ENCODE peak calls at places on chromosomes 7 and 10, in six cellular contexts. V is endothelial cell of umbilical vein, S is HCT116, I is hepatocyte, D is fibroblast of lung, N is heart right ventricle. Q is an unnamed sample.
A peak's percentile ranks its signal among the peaks of the same experiment; 100 is the strongest.

GRCh38 chr7:23956769-23957556 is 246.9 kb downstream of the STK31 start:
- DNase-seq in N (no peak), S (no peak), D (peak; percentile 15), V (no peak), I (peak; percentile 26), Q (no peak)

GRCh38 chr7:37921340-37921805 is 933 bp downstream of the EPDR1 start:
- DNase-seq in D (peak; percentile 56), V (no peak), I (peak; percentile 50), S (no peak), N (no peak), Q (peak; percentile 63)

GRCh38 chr10:126456632-126457031 is 68.4 kb upstream of the ADAM12 start:
- DNase-seq in N (no peak), V (no peak), D (no peak), I (no peak), S (no peak), Q (no peak)

GRCh38 chr7:28591725-28592331 is 179.5 kb downstream of the CREB5 start:
- DNase-seq in D (no peak), V (no peak), S (no peak), N (no peak), I (no peak), Q (no peak)

GRCh38 chr7:116998567-116998966 is 45.3 kb downstream of the ST7 start:
- DNase-seq in N (no peak), I (no peak), S (no peak), D (peak; percentile 40), V (no peak), Q (no peak)

GRCh38 chr7:74216361-74216761 is 6.6 kb downstream of the LAT2 start:
- DNase-seq in I (no peak), S (no peak), V (no peak), D (no peak), N (no peak), Q (no peak)

GRCh38 chr10:121880842-121881423 is 46.9 kb downstream of the ATE1 start:
- DNase-seq in I (no peak), D (no peak), N (no peak), S (no peak), V (peak; percentile 2), Q (no peak)

GRCh38 chr7:14542624-14543023 is 359.9 kb downstream of the DGKB start:
- DNase-seq in V (no peak), D (no peak), S (no peak), I (no peak), N (no peak), Q (no peak)

GRCh38 chr10:21969326-21970287 is 33.9 kb downstream of the DNAJC1 start:
- DNase-seq in S (no peak), D (peak; percentile 50), N (no peak), I (no peak), V (peak; percentile 28), Q (no peak)

GRCh38 chr7:82740246-82740848 is 296.8 kb upstream of the CACNA2D1 start:
- DNase-seq in D (peak; percentile 55), N (peak; percentile 11), S (peak; percentile 50), V (peak; percentile 51), I (peak; percentile 72), Q (peak; percentile 66)

GRCh38 chr7:155810607-155811559 is 1.4 kb downstream of the SHH start:
- DNase-seq in V (no peak), S (no peak), N (no peak), I (no peak), D (no peak), Q (no peak)

GRCh38 chr7:100837099-100837836 is 9.9 kb upstream of the EPHB4 start:
- DNase-seq in I (peak; percentile 95), V (peak; percentile 92), S (peak; percentile 82), N (peak; percentile 95), D (peak; percentile 91), Q (peak; percentile 82)

GRCh38 chr7:106124176-106124575 is 12.1 kb upstream of the SYPL1 start:
- DNase-seq in V (no peak), I (no peak), D (peak; percentile 21), S (no peak), N (no peak), Q (no peak)

GRCh38 chr7:12378389-12378788 is 25.3 kb downstream of the VWDE start:
- DNase-seq in N (no peak), D (no peak), V (no peak), I (no peak), S (no peak), Q (no peak)

GRCh38 chr10:101216631-101217425 is 12.4 kb downstream of the LBX1 start:
- DNase-seq in I (no peak), N (no peak), D (no peak), S (no peak), V (no peak), Q (no peak)

GRCh38 chr7:120445276-120445675 is 172.3 kb downstream of the KCND2 start:
- DNase-seq in I (no peak), S (no peak), D (no peak), V (no peak), N (no peak), Q (no peak)

GRCh38 chr10:104342941-104343411 is 4.7 kb upstream of the ITPRIP start:
- DNase-seq in I (no peak), N (no peak), V (peak; percentile 90), S (no peak), D (peak; percentile 80), Q (no peak)

GRCh38 chr10:89861584-89862287 is 160.3 kb downstream of the KIF20B start:
- DNase-seq in D (peak; percentile 88), I (peak; percentile 49), V (no peak), N (no peak), S (peak; percentile 40), Q (peak; percentile 47)

GRCh38 chr10:3874988-3875841 is 90.2 kb upstream of the KLF6 start:
- DNase-seq in V (no peak), N (peak; percentile 26), I (no peak), D (no peak), S (no peak), Q (peak; percentile 36)

GRCh38 chr10:12350167-12350872 is 973 bp downstream of the CAMK1D start:
- DNase-seq in V (peak; percentile 35), D (peak; percentile 55), S (no peak), N (peak; percentile 28), I (peak; percentile 59), Q (no peak)

GRCh38 chr10:84530724-84531325 is 202.4 kb downstream of the CCSER2 start:
- DNase-seq in I (no peak), N (no peak), V (no peak), S (no peak), D (no peak), Q (no peak)

GRCh38 chr10:126734015-126734414 is 63.5 kb upstream of the C10orf90 start:
- DNase-seq in I (no peak), N (no peak), V (no peak), D (peak; percentile 19), S (no peak), Q (peak; percentile 30)

GRCh38 chr7:104803931-104804330 is 210.1 kb upstream of the KMT2E start:
- DNase-seq in D (no peak), I (no peak), S (no peak), V (no peak), N (no peak), Q (no peak)

GRCh38 chr7:104795616-104796398 is 218.2 kb upstream of the KMT2E start:
- DNase-seq in S (no peak), I (no peak), N (no peak), V (peak; percentile 69), D (peak; percentile 13), Q (no peak)

GRCh38 chr7:104801022-104801421 is 213.0 kb upstream of the KMT2E start:
- DNase-seq in D (no peak), V (no peak), S (no peak), I (no peak), N (no peak), Q (no peak)

GRCh38 chr7:104804696-104805095 is 209.3 kb upstream of the KMT2E start:
- DNase-seq in V (no peak), I (no peak), D (no peak), S (no peak), N (no peak), Q (no peak)

GRCh38 chr7:104800307-104800706 is 213.7 kb upstream of the KMT2E start:
- DNase-seq in V (no peak), S (no peak), I (no peak), D (no peak), N (no peak), Q (no peak)
- H3K9me3 ChIP-seq in V (no peaks in the 10 kb centered on the region), S (no peaks in the 10 kb centered on the region), I (no peaks in the 10 kb centered on the region), D (no peaks in the 10 kb centered on the region), N (no peaks in the 10 kb centered on the region), Q (no peaks in the 10 kb centered on the region)

DNA sequence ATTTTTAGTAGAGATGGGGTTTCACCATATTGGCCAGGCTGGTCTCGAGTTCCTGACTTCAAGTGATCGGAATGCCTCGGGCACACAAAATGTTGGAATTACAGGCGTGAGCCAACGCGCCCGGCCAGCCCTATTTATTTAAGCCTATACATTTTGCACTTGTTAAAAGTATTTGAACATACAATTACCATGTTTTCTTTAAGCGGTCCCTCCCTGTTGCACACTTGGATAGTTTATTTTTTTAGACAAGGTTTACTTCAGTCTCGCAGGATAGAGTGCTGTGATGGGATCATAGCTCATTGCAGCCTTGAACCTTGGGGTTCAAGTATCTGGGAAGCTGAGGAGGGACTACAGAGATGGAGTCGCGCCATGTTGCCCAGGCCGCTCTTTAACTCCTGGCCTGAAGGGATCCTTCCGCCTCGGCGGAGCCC is 35.7 kb upstream of the SRRM3 start:
- DNase-seq in N (no peak), S (no peak), D (no peak), I (no peak), V (no peak), Q (no peak)
- H3K27ac ChIP-seq in N (peak overlapping the region; percentile 92), S (peak overlapping the region; percentile 32), D (peak overlapping the region; percentile 61), I (peak overlapping the region; percentile 94), V (peak overlapping the region; percentile 20), Q (peak overlapping the region; percentile 48)

DNA sequence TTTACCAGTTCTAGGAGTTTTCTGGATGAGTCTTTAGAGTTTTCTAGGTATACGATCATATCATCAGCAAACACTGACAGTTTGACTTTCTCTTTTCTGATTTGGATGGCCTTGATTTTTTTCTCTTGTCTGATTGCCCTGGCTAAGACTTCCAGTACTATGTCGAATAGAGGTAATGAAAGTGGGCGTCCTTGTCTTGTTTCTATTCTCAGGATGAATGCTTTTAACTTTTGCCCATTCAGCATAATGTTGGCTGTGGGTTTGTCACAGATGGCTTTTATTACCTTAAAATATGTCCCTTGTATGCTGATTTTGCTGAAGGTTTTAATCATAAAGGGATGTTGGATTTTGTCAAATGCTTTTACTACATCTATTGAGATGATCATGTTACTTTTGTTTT is 223.2 kb upstream of the COBL start:
- DNase-seq in V (no peak), N (no peak), S (no peak), I (no peak), D (no peak), Q (no peak)
- H3K4me1 ChIP-seq in V (no peaks in the 10 kb centered on the region), N (no peaks in the 10 kb centered on the region), S (no peaks in the 10 kb centered on the region), I (no peaks in the 10 kb centered on the region), D (no peaks in the 10 kb centered on the region), Q (no peaks in the 10 kb centered on the region)

DNA sequence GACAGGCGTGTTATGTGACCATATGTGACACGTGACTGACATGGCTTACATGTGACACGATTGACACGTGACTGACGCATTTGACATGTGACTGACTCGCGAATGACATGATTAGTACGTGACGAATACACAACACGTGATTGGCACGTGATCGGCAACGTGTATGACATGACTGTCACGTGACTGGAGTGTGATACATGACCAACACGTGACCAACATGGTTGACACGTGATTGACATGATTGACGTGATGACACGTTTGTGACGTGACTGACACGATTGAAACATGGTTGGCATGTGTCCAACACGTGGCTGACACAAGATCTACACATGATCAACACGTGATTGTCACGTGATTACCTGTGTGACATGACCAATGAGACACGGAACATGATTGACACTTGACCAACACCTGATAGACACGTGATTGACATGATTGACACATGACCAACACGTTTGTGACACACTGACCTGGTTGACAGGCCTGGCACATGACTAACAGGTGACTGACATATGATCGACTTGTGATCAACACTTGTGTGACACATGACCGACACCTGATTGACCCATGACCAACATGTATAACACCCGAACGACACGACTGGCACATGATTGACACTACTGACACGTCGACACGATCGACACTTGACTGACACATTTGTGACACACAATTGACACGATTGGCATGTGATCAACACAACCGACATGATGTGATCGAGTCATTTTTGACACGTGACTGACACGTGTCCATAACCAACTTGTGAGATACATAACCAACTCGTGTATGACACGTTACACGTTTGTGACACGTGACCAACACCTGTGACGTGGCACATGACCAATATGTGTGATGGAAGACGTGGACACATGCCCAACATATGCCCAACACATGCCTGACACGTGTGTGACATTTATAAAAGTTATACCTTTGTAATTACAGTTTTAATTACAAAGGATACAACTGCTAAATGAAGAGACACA is 21.1 kb downstream of the CRPPA start:
- DNase-seq in S (no peak), V (peak; percentile 1), N (no peak), D (peak; percentile 12), I (no peak), Q (no peak)
- H3K9me3 ChIP-seq in S (peaks cover 9% of the 10 kb centered on the region), V (no peaks in the 10 kb centered on the region), N (peaks cover 6% of the 10 kb centered on the region), D (peaks cover 34% of the 10 kb centered on the region), I (no peaks in the 10 kb centered on the region), Q (peaks cover 29% of the 10 kb centered on the region)